ENCODE peak calls at places on chromosomes 6 and 20, in five cellular contexts. C is CD8-positive, alpha-beta memory T cell; H is substantia nigra; D is prostate gland; T is H1. S is an unnamed sample.

GRCh38 chr6:33808781-33809180 is 5.0 kb upstream of the MLN start:
- DNase-seq in C (no peak), H (no peak), D (no peak), T (no peak), S (no peak)

GRCh38 chr6:46781478-46782378 is 11.5 kb upstream of the MEP1A start:
- DNase-seq in D (peak; percentile 75), H (no peak), C (no peak), T (no peak), S (no peak)

GRCh38 chr6:148317051-148317450 is 25.6 kb upstream of the SASH1 start:
- DNase-seq in T (no peak), C (no peak), D (no peak), H (no peak), S (no peak)

GRCh38 chr6:119133400-119133799 is 54.9 kb upstream of the FAM184A start:
- DNase-seq in T (no peak), H (no peak), D (no peak), C (no peak), S (no peak)

GRCh38 chr20:23606652-23607049 is 934 bp upstream of the CST9 start:
- DNase-seq in D (peak; percentile 74), T (peak; percentile 95), H (peak; percentile 52), C (peak; percentile 52), S (peak; percentile 88)

GRCh38 chr6:51459958-51460357 is 627.5 kb downstream of the PKHD1 start:
- DNase-seq in T (no peak), C (no peak), H (no peak), D (no peak), S (no peak)

GRCh38 chr6:12363651-12364381 is 73.7 kb downstream of the EDN1 start:
- DNase-seq in H (no peak), D (no peak), T (no peak), C (no peak), S (peak; percentile 78)

GRCh38 chr6:11414564-11414963 is 123.0 kb upstream of the TMEM170B start:
- DNase-seq in D (peak; percentile 43), T (no peak), H (no peak), C (no peak), S (no peak)

GRCh38 chr6:48074368-48074767 is 36.6 kb downstream of the PTCHD4 start:
- DNase-seq in C (no peak), D (no peak), T (no peak), H (no peak), S (no peak)

GRCh38 chr6:44733868-44734267 is 346.4 kb downstream of the CDC5L start:
- DNase-seq in D (peak; percentile 88), T (no peak), C (no peak), H (no peak), S (no peak)

GRCh38 chr6:1872649-1873131 is 263.0 kb downstream of the FOXC1 start:
- DNase-seq in H (no peak), C (no peak), D (no peak), T (no peak), S (no peak)

GRCh38 chr6:150069707-150070106 is 786 bp upstream of the ULBP3 start:
- DNase-seq in T (no peak), C (no peak), D (no peak), H (no peak), S (no peak)

GRCh38 chr6:102415891-102416290 is 1022.4 kb downstream of the GRIK2 start:
- DNase-seq in D (no peak), T (no peak), H (no peak), C (no peak), S (no peak)

GRCh38 chr6:138769102-138769676 is 4.4 kb upstream of the CCDC28A start:
- DNase-seq in C (no peak), T (no peak), D (no peak), H (no peak), S (no peak)

GRCh38 chr20:31608256-31608980 is 3.3 kb downstream of the ID1 start:
- DNase-seq in C (no peak), D (peak; percentile 93), H (peak; percentile 61), T (peak; percentile 87), S (peak; percentile 85)

DNA sequence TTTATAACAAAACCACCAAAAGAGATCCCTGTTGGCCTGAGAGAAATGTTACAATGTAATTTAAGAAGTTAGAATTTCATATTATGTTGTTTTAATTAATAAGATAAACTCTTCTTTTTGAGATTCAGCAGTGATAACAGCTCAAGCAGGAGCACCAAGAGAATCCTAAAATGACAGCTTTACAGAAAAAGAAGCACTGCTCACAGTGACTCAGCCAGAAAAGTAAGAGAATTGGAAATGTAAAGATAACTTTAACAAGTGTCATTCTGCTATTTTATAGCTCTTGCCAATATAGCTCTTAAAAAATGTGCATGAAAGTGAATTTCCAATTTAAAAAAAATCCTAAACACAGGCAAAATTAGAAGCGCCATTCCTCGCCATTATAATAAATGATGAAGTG is 111.3 kb downstream of the UBE3D start:
- DNase-seq in C (no peak), D (no peak), H (no peak), T (no peak), S (no peak)
- H3K27ac ChIP-seq in C (no peak overlapping the region), D (no peak overlapping the region), H (no peak overlapping the region), T (no peak overlapping the region), S (no peak overlapping the region)

GRCh38 chr20:33909331-33909921 is 84.3 kb upstream of the RALY start:
- DNase-seq in D (no peak), C (no peak), H (no peak), T (no peak), S (no peak)
- H3K27ac ChIP-seq in D (no peak overlapping the region), C (no peak overlapping the region), H (no peak overlapping the region), T (no peak overlapping the region), S (no peak overlapping the region)

DNA sequence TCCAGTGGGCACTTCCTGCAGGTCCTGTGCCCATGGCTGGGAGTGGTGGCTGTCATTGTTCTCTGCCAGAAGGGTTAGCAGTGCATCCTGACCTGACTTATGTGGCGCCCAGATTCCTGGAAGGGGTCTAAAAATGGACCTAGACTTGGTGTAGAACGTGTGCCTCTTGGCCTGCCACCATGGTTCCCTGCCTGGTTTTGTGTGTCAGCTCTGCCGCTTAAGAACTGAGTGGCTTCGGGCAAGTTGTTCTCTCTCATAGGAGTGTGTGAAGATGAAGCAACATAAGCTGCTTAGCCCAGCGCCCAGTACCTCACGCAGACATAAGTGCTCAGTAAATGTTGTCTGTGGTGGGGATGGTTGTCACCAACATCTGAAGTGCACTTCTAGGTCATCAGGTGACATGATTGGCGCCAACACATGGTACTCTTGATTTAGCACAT is 52.1 kb downstream of the PTPN1 start:
- DNase-seq in T (no peak), D (no peak), H (no peak), C (no peak), S (no peak)
- H3K27ac ChIP-seq in T (peak overlapping the region; percentile 44), D (peak overlapping the region; percentile 44), H (no peak overlapping the region), C (no peak overlapping the region), S (no peak overlapping the region)

DNA sequence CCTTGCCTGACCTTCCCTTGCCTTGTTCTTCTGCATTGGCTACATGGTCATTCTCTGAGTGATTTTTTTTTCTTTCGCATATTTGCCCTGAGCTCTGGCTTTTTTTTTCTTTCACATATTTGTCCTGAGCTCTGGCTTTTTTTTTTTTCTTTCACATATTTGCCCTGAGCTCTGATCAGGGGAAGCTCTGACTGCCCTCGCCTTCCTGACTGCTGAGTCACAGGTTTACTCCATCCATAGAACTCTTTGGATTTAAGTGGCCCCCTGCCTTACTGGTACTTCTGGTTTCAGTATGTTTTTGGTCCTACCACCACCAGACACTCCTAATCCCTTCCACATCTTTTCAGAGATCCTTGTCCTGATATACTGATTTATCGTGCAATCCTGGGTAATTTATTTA is 201.1 kb downstream of the OGFRL1 start:
- DNase-seq in C (no peak), H (no peak), T (no peak), D (no peak), S (no peak)
- H3K27ac ChIP-seq in C (no peak overlapping the region), H (no peak overlapping the region), T (no peak overlapping the region), D (no peak overlapping the region), S (no peak overlapping the region)

DNA sequence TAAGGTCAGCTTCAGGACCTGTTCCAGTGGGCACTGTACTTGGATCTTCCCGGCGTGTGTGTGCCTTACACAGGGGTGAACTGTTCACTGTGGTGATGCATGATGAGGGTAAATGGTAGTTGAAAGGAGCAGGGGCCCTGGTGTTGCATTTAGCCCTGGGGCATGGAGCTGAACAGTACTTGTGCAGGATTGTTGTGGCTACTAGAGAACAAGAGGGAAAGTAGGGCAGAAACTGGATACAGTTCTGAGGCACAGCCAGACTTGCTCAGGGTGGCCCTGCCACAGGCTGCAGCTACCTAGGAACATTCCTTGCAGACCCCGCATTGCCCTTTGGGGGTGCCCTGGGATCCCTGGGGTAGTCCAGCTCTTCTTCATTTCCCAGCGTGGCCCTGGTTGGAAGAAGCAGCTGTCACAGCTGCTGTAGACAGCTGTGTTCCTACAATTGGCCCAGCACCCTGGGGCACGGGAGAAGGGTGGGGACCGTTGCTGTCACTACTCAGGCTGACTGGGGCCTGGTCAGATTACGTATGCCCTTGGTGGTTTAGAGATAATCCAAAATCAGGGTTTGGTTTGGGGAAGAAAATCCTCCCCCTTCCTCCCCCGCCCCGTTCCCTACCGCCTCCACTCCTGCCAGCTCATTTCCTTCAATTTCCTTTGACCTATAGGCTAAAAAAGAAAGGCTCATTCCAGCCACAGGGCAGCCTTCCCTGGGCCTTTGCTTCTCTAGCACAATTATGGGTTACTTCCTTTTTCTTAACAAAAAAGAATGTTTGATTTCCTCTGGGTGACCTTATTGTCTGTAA is 292.5 kb downstream of the ESR1 start:
- DNase-seq in C (no peak), T (no peak), D (no peak), H (no peak), S (no peak)
- H3K27ac ChIP-seq in C (no peak overlapping the region), T (no peak overlapping the region), D (no peak overlapping the region), H (no peak overlapping the region), S (peak overlapping the region; percentile 13)

DNA sequence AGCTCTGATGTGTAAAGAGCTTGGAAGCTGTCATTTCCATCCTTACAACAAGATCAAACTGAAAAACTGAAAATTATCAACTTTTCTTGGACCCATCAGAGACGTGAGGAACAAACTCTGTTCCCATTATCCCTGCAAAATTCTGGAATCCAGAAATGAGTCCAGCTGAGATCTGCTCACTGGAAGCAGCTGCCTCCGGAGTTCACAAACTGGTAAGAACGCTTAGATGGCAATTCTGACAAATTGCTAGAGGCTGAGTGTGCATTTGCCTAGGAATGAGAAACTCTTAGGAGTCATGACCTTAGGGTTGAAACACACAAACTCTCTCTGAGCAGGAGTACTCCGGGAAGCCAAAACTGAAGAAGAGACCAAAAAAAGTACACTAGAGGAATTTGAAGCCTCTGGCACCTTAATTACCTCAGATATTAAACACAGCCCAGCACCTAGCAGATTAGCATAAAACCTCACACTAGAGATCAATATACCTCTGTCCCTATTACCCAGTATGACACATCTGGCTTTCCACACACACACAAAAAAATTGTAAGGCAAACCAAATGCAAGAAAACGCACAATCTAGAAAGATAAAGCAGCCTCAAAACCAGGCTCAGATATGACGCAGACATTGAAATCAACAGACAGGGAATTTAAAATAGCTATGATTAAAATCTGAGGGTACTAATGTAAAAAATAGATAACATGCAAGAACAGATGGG is 233.5 kb upstream of the SGK1 start:
- DNase-seq in D (no peak), C (no peak), H (no peak), T (no peak), S (no peak)
- H3K27ac ChIP-seq in D (no peak overlapping the region), C (no peak overlapping the region), H (peak overlapping the region; percentile 2), T (no peak overlapping the region), S (peak overlapping the region; percentile 22)

DNA sequence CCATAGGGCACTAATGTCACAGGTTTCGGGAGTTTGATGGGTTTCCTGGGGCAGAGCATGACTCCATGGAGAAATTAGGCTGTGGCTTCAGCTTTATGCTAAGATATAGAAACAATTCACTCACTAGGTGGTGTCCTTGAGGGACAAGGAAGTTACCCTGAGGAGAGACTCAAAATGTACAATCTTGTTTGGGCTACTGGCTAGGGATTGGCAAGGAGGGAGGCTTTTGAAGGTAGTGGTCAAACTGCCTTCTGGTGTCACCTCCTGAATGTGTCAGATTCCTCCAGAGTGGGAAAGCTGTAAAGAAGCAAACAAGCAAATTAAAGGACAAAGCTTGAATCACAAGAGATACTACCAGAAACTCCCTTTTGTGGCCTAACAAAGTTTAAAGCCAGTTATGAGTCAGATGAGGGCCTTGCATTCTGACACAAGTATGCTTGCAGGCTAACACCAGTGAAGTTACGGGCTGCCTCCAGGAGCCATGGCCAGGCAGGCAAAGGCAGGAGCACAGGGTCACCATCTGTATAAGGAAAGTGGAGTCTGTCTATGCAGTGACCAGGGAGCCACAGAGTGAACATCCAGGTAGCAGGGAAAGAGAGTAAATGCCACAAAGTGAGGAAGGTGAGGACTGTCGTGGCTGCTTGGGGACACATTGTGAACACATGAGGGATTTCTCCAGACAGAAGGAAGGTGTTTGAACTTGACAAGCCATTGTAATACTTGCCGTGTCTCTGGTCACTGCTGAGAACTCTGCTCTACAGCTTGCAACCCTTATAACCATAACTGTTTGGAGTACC is 107.7 kb upstream of the DTNBP1 start:
- DNase-seq in D (no peak), C (no peak), H (no peak), T (no peak), S (no peak)
- H3K27ac ChIP-seq in D (no peak overlapping the region), C (no peak overlapping the region), H (no peak overlapping the region), T (no peak overlapping the region), S (no peak overlapping the region)

S was measured in spleen.